ENCODE peak calls at places on chromosomes 13 and 19, in six cellular contexts. U is foreskin fibroblast, K is WTC11, E is tibial nerve, Y is mesothelial cell of epicardium, C is RWPE1. G is an unnamed sample.

GRCh38 chr19:43799502-43800142 is 2.6 kb downstream of the LYPD5 start:
- DNase-seq in U (no peak), C (no peak), E (no peak), K (no peak), Y (no peak), G (no peak)

GRCh38 chr13:109699628-109700071 is 86.7 kb downstream of the IRS2 start:
- DNase-seq in U (no peak), K (peak; percentile 59), E (no peak), C (no peak), Y (no peak), G (no peak)

GRCh38 chr13:112573710-112574109 is 14.2 kb downstream of the TUBGCP3 start:
- DNase-seq in C (no peak), E (no peak), U (no peak), K (no peak), Y (no peak), G (no peak)

GRCh38 chr19:14686411-14686810 is 3.4 kb upstream of the ZNF333 start:
- DNase-seq in U (peak; percentile 1), E (no peak), K (peak; percentile 25), Y (no peak), C (no peak), G (no peak)

GRCh38 chr19:52748336-52748950 is 13.6 kb upstream of the ZNF611 start:
- DNase-seq in E (no peak), U (peak; percentile 20), C (peak; percentile 18), Y (no peak), K (no peak), G (no peak)

GRCh38 chr19:46015080-46015960 is 7.5 kb downstream of the PGLYRP1 start:
- DNase-seq in U (no peak), Y (peak; percentile 64), C (peak; percentile 82), E (no peak), K (peak; percentile 92), G (peak; percentile 62)

GRCh38 chr19:34428549-34429285 is 536 bp downstream of the UBA2 start:
- DNase-seq in E (no peak), Y (no peak), C (peak; percentile 47), K (no peak), U (peak; percentile 19), G (no peak)

GRCh38 chr13:107138987-107139386 is 571.0 kb upstream of the ARGLU1 start:
- DNase-seq in Y (no peak), U (no peak), C (no peak), E (no peak), K (no peak), G (no peak)

GRCh38 chr13:97339019-97339988 is 94.7 kb upstream of the RAP2A start:
- DNase-seq in Y (no peak), C (no peak), K (no peak), U (peak; percentile 94), E (no peak), G (no peak)

GRCh38 chr13:19658192-19658591 is 24.7 kb downstream of the MPHOSPH8 start:
- DNase-seq in C (no peak), U (no peak), Y (no peak), E (no peak), K (no peak), G (no peak)

GRCh38 chr13:46170687-46171086 is 11.3 kb downstream of the LCP1 start:
- DNase-seq in C (no peak), E (no peak), K (no peak), Y (no peak), U (no peak), G (no peak)

GRCh38 chr19:1863638-1864479 is 480 bp upstream of the KLF16 start:
- DNase-seq in U (peak; percentile 94), E (peak; percentile 72), K (peak; percentile 94), C (peak; percentile 93), Y (peak; percentile 94), G (peak; percentile 90)

GRCh38 chr19:10979950-10980349 is 19.1 kb downstream of the SMARCA4 start:
- DNase-seq in U (no peak), E (no peak), C (no peak), K (no peak), Y (no peak), G (no peak)
- TF ChIP-seq CTCF in U (no peak), E (no peak), C (no peak), K (no peak), Y (no peak), G (no peak)

GRCh38 chr13:24746618-24747247 is 17.2 kb upstream of the RNF17 start:
- DNase-seq in E (no peak), U (no peak), C (no peak), Y (no peak), K (peak; percentile 63), G (no peak)
- TF ChIP-seq CTCF in E (no peak), U (no peak), C (no peak), Y (no peak), K (no peak), G (no peak)

DNA sequence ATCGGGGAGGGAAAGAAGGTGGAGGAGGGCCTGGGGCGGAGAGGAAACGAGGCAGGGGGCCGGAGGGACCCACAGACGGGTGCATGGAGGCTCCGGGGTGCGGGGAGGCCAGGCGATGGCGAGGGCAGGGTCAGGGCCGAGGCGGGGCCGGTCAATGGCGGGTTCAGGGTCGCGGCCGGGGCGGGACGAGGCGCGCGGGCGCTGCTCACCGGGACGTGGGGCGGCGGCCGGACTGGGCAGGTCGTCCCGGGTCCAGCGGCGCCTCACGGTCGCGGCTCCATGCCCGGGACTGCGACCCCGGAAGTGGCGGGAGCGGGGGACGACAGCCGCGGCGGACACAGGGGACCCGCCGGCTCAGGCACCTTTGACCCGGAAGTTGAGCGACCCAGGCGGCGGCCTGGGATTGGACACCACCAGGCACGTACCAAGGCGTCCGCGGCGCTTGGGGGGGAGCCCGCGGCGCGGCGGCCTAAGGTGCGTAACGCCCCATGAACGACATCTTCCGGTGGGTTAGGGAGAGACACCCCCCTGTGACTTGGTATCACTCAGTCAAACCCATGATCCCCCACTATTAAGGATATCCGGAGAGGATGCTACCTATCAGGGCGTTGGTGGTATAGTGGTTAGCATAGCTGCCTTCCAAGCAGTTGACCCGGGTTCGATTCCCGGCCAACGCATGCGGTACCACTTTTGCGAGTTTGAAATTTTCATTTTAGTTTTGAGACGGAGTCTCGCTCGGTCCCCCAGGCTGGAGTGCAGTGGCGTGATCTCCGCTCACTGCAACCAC is at the start of gene DPP9:
- DNase-seq in E (peak; percentile 94), C (peak; percentile 99), Y (peak; percentile 98), K (peak; percentile 96), U (peak; percentile 98), G (peak; percentile 91)
- TF ChIP-seq CTCF in E (no peak), C (peak; percentile 21), Y (peak; percentile 49), K (no peak), U (peak; percentile 8), G (no peak)

GRCh38 chr19:13507053-13507611 is 853 bp upstream of the CACNA1A start:
- DNase-seq in Y (no peak), C (no peak), U (peak; percentile 12), E (no peak), K (peak; percentile 32), G (no peak)

GRCh38 chr19:13505761-13506549 is at the start of gene CACNA1A:
- DNase-seq in Y (peak; percentile 39), C (no peak), K (peak; percentile 53), U (peak; percentile 11), E (no peak), G (no peak)

GRCh38 chr19:13503570-13504235 is 2.6 kb downstream of the CACNA1A start:
- DNase-seq in E (no peak), C (no peak), K (no peak), Y (no peak), U (no peak), G (no peak)

GRCh38 chr19:13506550-13506878 is 235 bp upstream of the CACNA1A start:
- DNase-seq in C (no peak), E (no peak), U (peak; percentile 28), K (peak; percentile 35), Y (no peak), G (no peak)

DNA sequence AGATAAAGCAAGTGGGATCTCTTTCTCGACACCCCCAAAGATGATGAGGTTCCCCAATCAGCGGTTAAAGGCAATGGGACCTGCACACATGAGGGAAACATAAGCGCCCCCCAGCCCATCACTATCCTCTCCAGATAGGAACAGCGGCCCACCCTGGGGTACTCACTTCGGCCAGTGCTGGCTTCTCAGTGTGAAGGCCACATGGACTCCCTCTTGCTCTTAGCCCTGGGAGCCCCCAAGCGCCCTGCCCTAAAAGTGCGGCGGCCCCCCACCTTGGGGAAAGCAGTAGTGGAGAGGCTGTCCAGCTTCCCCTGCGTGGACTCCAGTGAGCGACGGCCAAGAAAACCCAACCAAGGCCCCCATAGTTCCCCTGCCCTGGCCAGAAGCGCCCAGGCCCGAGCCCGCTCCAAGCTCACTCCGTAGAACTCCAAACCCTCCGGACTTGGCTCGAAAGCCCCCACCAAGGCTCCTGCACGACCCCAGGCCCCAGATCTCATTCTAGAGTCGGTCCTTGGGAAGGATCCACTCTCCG is 1.0 kb downstream of the CACNA1A start:
- DNase-seq in U (no peak), Y (no peak), K (peak; percentile 17), E (no peak), C (no peak), G (no peak)
- TF ChIP-seq CTCF in U (no peak), Y (no peak), K (no peak), E (no peak), C (no peak), G (no peak)

DNA sequence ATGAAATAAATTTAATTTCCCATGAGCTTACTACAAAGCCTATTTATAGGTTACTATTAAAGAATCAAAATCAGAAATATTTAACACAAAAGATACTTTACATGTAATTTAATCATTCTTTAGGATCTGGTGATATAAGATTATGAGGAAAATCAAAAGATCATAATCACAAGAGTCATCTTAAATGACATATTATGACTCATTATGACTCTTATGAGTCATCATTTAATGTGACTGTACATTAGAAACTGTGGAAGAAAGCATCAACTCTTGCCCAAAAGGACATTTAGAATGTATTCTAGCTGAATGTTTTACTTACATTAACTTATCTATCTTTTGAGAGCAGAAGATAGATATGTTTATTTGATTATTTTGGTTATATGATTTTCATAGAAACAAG is 458.6 kb downstream of the DCT start:
- DNase-seq in K (no peak), Y (no peak), E (no peak), U (peak; percentile 28), C (peak; percentile 10), G (no peak)
- TF ChIP-seq CTCF in K (no peak), Y (no peak), E (no peak), U (no peak), C (no peak), G (no peak)

DNA sequence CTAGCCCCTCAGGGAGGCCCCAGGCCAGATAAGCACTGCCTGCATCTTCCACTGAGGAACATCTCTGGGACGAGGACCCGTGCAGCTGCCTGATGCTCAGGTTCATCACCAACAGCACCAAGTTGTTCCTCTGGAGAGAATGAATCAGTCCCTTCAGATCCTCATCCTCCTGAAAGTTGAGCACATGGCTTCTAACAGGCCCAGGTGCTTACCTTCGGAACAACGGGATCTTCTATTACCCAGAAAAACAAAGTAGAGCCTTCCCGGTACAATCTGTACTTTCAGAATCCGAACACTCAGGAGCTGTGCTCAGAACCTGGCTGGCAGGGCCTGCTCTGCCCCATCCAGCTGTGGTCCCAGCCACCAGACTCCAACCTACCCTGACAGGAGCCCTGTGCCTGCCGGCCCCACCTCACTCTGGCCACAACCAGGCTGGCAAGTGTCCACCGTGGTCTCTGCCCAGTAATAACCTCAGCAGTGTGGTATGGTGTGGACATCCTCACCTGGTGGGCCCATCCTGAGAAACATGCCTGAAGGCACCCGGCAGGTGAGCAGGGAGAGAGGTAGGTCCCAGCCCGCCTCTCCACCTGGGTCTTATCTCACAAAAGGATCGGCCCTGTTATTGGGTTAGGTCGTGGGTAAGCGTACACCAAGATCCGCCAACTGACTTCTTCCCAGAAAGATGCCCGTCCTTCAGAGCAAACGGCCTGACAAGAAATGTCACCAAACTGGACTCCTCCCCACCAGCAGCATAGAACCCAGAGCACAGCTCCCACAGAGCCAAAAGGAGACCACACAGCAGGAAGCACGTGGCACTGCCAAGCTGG is 34.1 kb downstream of the ELL start:
- DNase-seq in E (no peak), C (no peak), Y (no peak), U (no peak), K (no peak), G (no peak)
- TF ChIP-seq CTCF in E (no peak), C (no peak), Y (no peak), U (no peak), K (no peak), G (no peak)

G was measured in natural killer cell.